ENCODE peak calls at places on chromosomes 11 and 22, in five cellular contexts. P is stimulated activated naive CD4-positive, alpha-beta T cell; R is neural progenitor cell; X is NCI-H1694 treated with DMSO at 0.1 percent for 48 hours; K is GF-D8. C is an unnamed sample.

GRCh38 chr11:125165664-125166346 is 1.3 kb downstream of the PKNOX2 start:
- DNase-seq in P (peak; percentile 11), R (peak; percentile 61), X (no peak), K (no peak), C (no peak)

GRCh38 chr11:78061088-78061920 is 2.4 kb upstream of the THRSP start:
- DNase-seq in P (no peak), R (no peak), X (no peak), K (no peak), C (no peak)

GRCh38 chr11:70771099-70771885 is 373.0 kb downstream of the CTTN start:
- DNase-seq in P (no peak), R (peak; percentile 20), X (no peak), K (no peak), C (no peak)

GRCh38 chr11:29773656-29774264 is 243.1 kb downstream of the KCNA4 start:
- DNase-seq in P (no peak), R (no peak), X (no peak), K (no peak), C (no peak)

GRCh38 chr11:79049627-79050238 is 391.1 kb downstream of the TENM4 start:
- DNase-seq in P (no peak), R (no peak), X (no peak), K (no peak), C (no peak)

GRCh38 chr11:67119577-67120391 is 721 bp downstream of the KDM2A start:
- DNase-seq in P (peak; percentile 60), R (peak; percentile 66), X (no peak), K (no peak), C (peak; percentile 5)

GRCh38 chr11:19253149-19253540 is 12.4 kb upstream of the E2F8 start:
- DNase-seq in P (no peak), R (no peak), X (no peak), K (no peak), C (no peak)

GRCh38 chr22:21738081-21738480 is 2.5 kb upstream of the YPEL1 start:
- DNase-seq in P (no peak), R (no peak), X (no peak), K (no peak), C (no peak)

GRCh38 chr22:43887391-43887790 is 4.4 kb downstream of the PNPLA5 start:
- DNase-seq in P (no peak), R (no peak), X (no peak), K (no peak), C (no peak)

GRCh38 chr11:78834886-78835285 is 260.2 kb upstream of the NARS2 start:
- DNase-seq in P (no peak), R (no peak), X (no peak), K (no peak), C (no peak)

GRCh38 chr22:48338793-48339705 is 1488.6 kb downstream of the BRD1 start:
- DNase-seq in P (no peak), R (no peak), X (no peak), K (no peak), C (no peak)

GRCh38 chr22:33461698-33462434 is 403.7 kb upstream of the SYN3 start:
- DNase-seq in P (no peak), R (no peak), X (no peak), K (no peak), C (no peak)

GRCh38 chr22:45743687-45744086 is 72.1 kb downstream of the ATXN10 start:
- DNase-seq in P (no peak), R (no peak), X (no peak), K (no peak), C (no peak)

GRCh38 chr11:116193321-116194114 is 579.3 kb downstream of the BUD13 start:
- DNase-seq in P (no peak), R (peak; percentile 79), X (no peak), K (no peak), C (no peak)

GRCh38 chr11:65791719-65792213 is 4.9 kb downstream of the OVOL1 start:
- DNase-seq in P (no peak), R (no peak), X (no peak), K (peak; percentile 7), C (peak; percentile 10)

C was measured in AML-193.